ENCODE peak calls at places on chromosomes 16 and 17, in nine cellular contexts. One of them, this sample, is unnamed.

GRCh38 chr17:80984749-80985148 is 6.9 kb upstream of the CHMP6 start:
- DNase-seq in occipital lobe: no peak
- DNase-seq in ureter: no peak
- DNase-seq in mucosa of gallbladder: peak
- DNase-seq in activated T-helper 1 cell treated with anti-CD3 and anti-CD28 coated beads, Interleukin-2, amount 50 U/mL, for 16 hours: no peak
- DNase-seq in stromal cell of bone marrow: peak
- DNase-seq in NCI-H146: no peak
- DNase-seq in iPS DF 19.7: peak
- DNase-seq in cardiac fibroblast: peak
- DNase-seq in this sample: peak

GRCh38 chr16:22614271-22614947 is 103.7 kb downstream of the NPIPB5 start:
- DNase-seq in occipital lobe: no peak
- DNase-seq in ureter: no peak
- DNase-seq in mucosa of gallbladder: peak
- DNase-seq in activated T-helper 1 cell treated with anti-CD3 and anti-CD28 coated beads, Interleukin-2, amount 50 U/mL, for 16 hours: no peak
- DNase-seq in stromal cell of bone marrow: no peak
- DNase-seq in NCI-H146: no peak
- DNase-seq in iPS DF 19.7: no peak
- DNase-seq in cardiac fibroblast: no peak
- DNase-seq in this sample: peak

GRCh38 chr17:69733171-69734014 is 318.9 kb downstream of the MAP2K6 start:
- DNase-seq in occipital lobe: no peak
- DNase-seq in ureter: peak
- DNase-seq in mucosa of gallbladder: no peak
- DNase-seq in activated T-helper 1 cell treated with anti-CD3 and anti-CD28 coated beads, Interleukin-2, amount 50 U/mL, for 16 hours: no peak
- DNase-seq in stromal cell of bone marrow: peak
- DNase-seq in NCI-H146: no peak
- DNase-seq in iPS DF 19.7: no peak
- DNase-seq in cardiac fibroblast: peak
- DNase-seq in this sample: peak

GRCh38 chr16:84502075-84502474 is 2.4 kb downstream of the MEAK7 start:
- DNase-seq in occipital lobe: no peak
- DNase-seq in ureter: no peak
- DNase-seq in mucosa of gallbladder: no peak
- DNase-seq in activated T-helper 1 cell treated with anti-CD3 and anti-CD28 coated beads, Interleukin-2, amount 50 U/mL, for 16 hours: no peak
- DNase-seq in stromal cell of bone marrow: no peak
- DNase-seq in NCI-H146: no peak
- DNase-seq in iPS DF 19.7: no peak
- DNase-seq in cardiac fibroblast: no peak
- DNase-seq in this sample: no peak

GRCh38 chr17:76506408-76507328 is 5.4 kb upstream of the RHBDF2 start:
- DNase-seq in occipital lobe: peak
- DNase-seq in ureter: peak
- DNase-seq in mucosa of gallbladder: peak
- DNase-seq in activated T-helper 1 cell treated with anti-CD3 and anti-CD28 coated beads, Interleukin-2, amount 50 U/mL, for 16 hours: peak
- DNase-seq in stromal cell of bone marrow: no peak
- DNase-seq in NCI-H146: peak
- DNase-seq in iPS DF 19.7: no peak
- DNase-seq in cardiac fibroblast: peak
- DNase-seq in this sample: peak

GRCh38 chr17:45410144-45411091 is 22.3 kb downstream of the ARHGAP27 start:
- DNase-seq in occipital lobe: no peak
- DNase-seq in ureter: no peak
- DNase-seq in mucosa of gallbladder: no peak
- DNase-seq in activated T-helper 1 cell treated with anti-CD3 and anti-CD28 coated beads, Interleukin-2, amount 50 U/mL, for 16 hours: peak
- DNase-seq in stromal cell of bone marrow: no peak
- DNase-seq in NCI-H146: no peak
- DNase-seq in iPS DF 19.7: no peak
- DNase-seq in cardiac fibroblast: no peak
- DNase-seq in this sample: no peak

GRCh38 chr16:85523602-85524364 is 89.3 kb upstream of the GSE1 start:
- DNase-seq in occipital lobe: no peak
- DNase-seq in ureter: no peak
- DNase-seq in mucosa of gallbladder: no peak
- DNase-seq in activated T-helper 1 cell treated with anti-CD3 and anti-CD28 coated beads, Interleukin-2, amount 50 U/mL, for 16 hours: no peak
- DNase-seq in stromal cell of bone marrow: no peak
- DNase-seq in NCI-H146: peak
- DNase-seq in iPS DF 19.7: no peak
- DNase-seq in cardiac fibroblast: peak
- DNase-seq in this sample: peak

GRCh38 chr17:11986939-11987329 is 10.3 kb downstream of the ZNF18 start:
- DNase-seq in occipital lobe: no peak
- DNase-seq in ureter: no peak
- DNase-seq in mucosa of gallbladder: no peak
- DNase-seq in activated T-helper 1 cell treated with anti-CD3 and anti-CD28 coated beads, Interleukin-2, amount 50 U/mL, for 16 hours: no peak
- DNase-seq in stromal cell of bone marrow: no peak
- DNase-seq in NCI-H146: peak
- DNase-seq in iPS DF 19.7: no peak
- DNase-seq in cardiac fibroblast: peak
- DNase-seq in this sample: peak

GRCh38 chr16:67150058-67150832 is 553 bp downstream of the B3GNT9 start:
- DNase-seq in occipital lobe: no peak
- DNase-seq in ureter: no peak
- DNase-seq in mucosa of gallbladder: no peak
- DNase-seq in activated T-helper 1 cell treated with anti-CD3 and anti-CD28 coated beads, Interleukin-2, amount 50 U/mL, for 16 hours: no peak
- DNase-seq in stromal cell of bone marrow: no peak
- DNase-seq in NCI-H146: peak
- DNase-seq in iPS DF 19.7: no peak
- DNase-seq in cardiac fibroblast: peak
- DNase-seq in this sample: peak

GRCh38 chr17:62702746-62703268 is 75.3 kb downstream of the MRC2 start:
- DNase-seq in occipital lobe: no peak
- DNase-seq in ureter: no peak
- DNase-seq in mucosa of gallbladder: no peak
- DNase-seq in activated T-helper 1 cell treated with anti-CD3 and anti-CD28 coated beads, Interleukin-2, amount 50 U/mL, for 16 hours: no peak
- DNase-seq in stromal cell of bone marrow: no peak
- DNase-seq in NCI-H146: no peak
- DNase-seq in iPS DF 19.7: no peak
- DNase-seq in cardiac fibroblast: no peak
- DNase-seq in this sample: no peak

GRCh38 chr16:19410435-19411153 is 7.1 kb upstream of the TMC5 start:
- DNase-seq in occipital lobe: no peak
- DNase-seq in ureter: peak
- DNase-seq in mucosa of gallbladder: no peak
- DNase-seq in activated T-helper 1 cell treated with anti-CD3 and anti-CD28 coated beads, Interleukin-2, amount 50 U/mL, for 16 hours: no peak
- DNase-seq in stromal cell of bone marrow: no peak
- DNase-seq in NCI-H146: peak
- DNase-seq in iPS DF 19.7: peak
- DNase-seq in cardiac fibroblast: no peak
- DNase-seq in this sample: no peak

GRCh38 chr17:43360376-43360738 is 38.4 kb upstream of the ARL4D start:
- DNase-seq in occipital lobe: no peak
- DNase-seq in ureter: no peak
- DNase-seq in mucosa of gallbladder: peak
- DNase-seq in activated T-helper 1 cell treated with anti-CD3 and anti-CD28 coated beads, Interleukin-2, amount 50 U/mL, for 16 hours: peak
- DNase-seq in stromal cell of bone marrow: peak
- DNase-seq in NCI-H146: peak
- DNase-seq in iPS DF 19.7: no peak
- DNase-seq in cardiac fibroblast: peak
- DNase-seq in this sample: peak

GRCh38 chr16:81537721-81538561 is 93.3 kb downstream of the CMIP start:
- DNase-seq in occipital lobe: no peak
- DNase-seq in ureter: no peak
- DNase-seq in mucosa of gallbladder: no peak
- DNase-seq in activated T-helper 1 cell treated with anti-CD3 and anti-CD28 coated beads, Interleukin-2, amount 50 U/mL, for 16 hours: no peak
- DNase-seq in stromal cell of bone marrow: peak
- DNase-seq in NCI-H146: no peak
- DNase-seq in iPS DF 19.7: no peak
- DNase-seq in cardiac fibroblast: peak
- DNase-seq in this sample: no peak

GRCh38 chr16:11328172-11329079 is 16.8 kb upstream of the RMI2 start:
- DNase-seq in occipital lobe: no peak
- DNase-seq in ureter: peak
- DNase-seq in mucosa of gallbladder: peak
- DNase-seq in activated T-helper 1 cell treated with anti-CD3 and anti-CD28 coated beads, Interleukin-2, amount 50 U/mL, for 16 hours: peak
- DNase-seq in stromal cell of bone marrow: peak
- DNase-seq in NCI-H146: no peak
- DNase-seq in iPS DF 19.7: peak
- DNase-seq in cardiac fibroblast: peak
- DNase-seq in this sample: peak

GRCh38 chr17:64614266-64615011 is 47.7 kb downstream of the SMURF2 start:
- DNase-seq in occipital lobe: no peak
- DNase-seq in ureter: no peak
- DNase-seq in mucosa of gallbladder: no peak
- DNase-seq in activated T-helper 1 cell treated with anti-CD3 and anti-CD28 coated beads, Interleukin-2, amount 50 U/mL, for 16 hours: no peak
- DNase-seq in stromal cell of bone marrow: no peak
- DNase-seq in NCI-H146: no peak
- DNase-seq in iPS DF 19.7: no peak
- DNase-seq in cardiac fibroblast: no peak
- DNase-seq in this sample: no peak

GRCh38 chr16:56477096-56477878 is 25.9 kb downstream of the OGFOD1 start:
- DNase-seq in occipital lobe: no peak
- DNase-seq in ureter: no peak
- DNase-seq in mucosa of gallbladder: no peak
- DNase-seq in activated T-helper 1 cell treated with anti-CD3 and anti-CD28 coated beads, Interleukin-2, amount 50 U/mL, for 16 hours: no peak
- DNase-seq in stromal cell of bone marrow: peak
- DNase-seq in NCI-H146: no peak
- DNase-seq in iPS DF 19.7: no peak
- DNase-seq in cardiac fibroblast: peak
- DNase-seq in this sample: peak

GRCh38 chr16:11554054-11554453 is 32.7 kb downstream of the LITAF start:
- DNase-seq in occipital lobe: no peak
- DNase-seq in ureter: no peak
- DNase-seq in mucosa of gallbladder: no peak
- DNase-seq in activated T-helper 1 cell treated with anti-CD3 and anti-CD28 coated beads, Interleukin-2, amount 50 U/mL, for 16 hours: no peak
- DNase-seq in stromal cell of bone marrow: no peak
- DNase-seq in NCI-H146: no peak
- DNase-seq in iPS DF 19.7: no peak
- DNase-seq in cardiac fibroblast: no peak
- DNase-seq in this sample: no peak

GRCh38 chr17:55391244-55391757 is 30.3 kb downstream of the MMD start:
- DNase-seq in occipital lobe: peak
- DNase-seq in ureter: no peak
- DNase-seq in mucosa of gallbladder: no peak
- DNase-seq in activated T-helper 1 cell treated with anti-CD3 and anti-CD28 coated beads, Interleukin-2, amount 50 U/mL, for 16 hours: no peak
- DNase-seq in stromal cell of bone marrow: no peak
- DNase-seq in NCI-H146: no peak
- DNase-seq in iPS DF 19.7: no peak
- DNase-seq in cardiac fibroblast: no peak
- DNase-seq in this sample: no peak

GRCh38 chr17:34997355-34997862 is 17.1 kb downstream of the LIG3 start:
- DNase-seq in occipital lobe: no peak
- DNase-seq in ureter: peak
- DNase-seq in mucosa of gallbladder: peak
- DNase-seq in activated T-helper 1 cell treated with anti-CD3 and anti-CD28 coated beads, Interleukin-2, amount 50 U/mL, for 16 hours: no peak
- DNase-seq in stromal cell of bone marrow: peak
- DNase-seq in NCI-H146: no peak
- DNase-seq in iPS DF 19.7: no peak
- DNase-seq in cardiac fibroblast: peak
- DNase-seq in this sample: peak

GRCh38 chr17:40819528-40820125 is 2.8 kb downstream of the KRT10 start:
- DNase-seq in occipital lobe: no peak
- DNase-seq in ureter: no peak
- DNase-seq in mucosa of gallbladder: no peak
- DNase-seq in activated T-helper 1 cell treated with anti-CD3 and anti-CD28 coated beads, Interleukin-2, amount 50 U/mL, for 16 hours: no peak
- DNase-seq in stromal cell of bone marrow: no peak
- DNase-seq in NCI-H146: no peak
- DNase-seq in iPS DF 19.7: no peak
- DNase-seq in cardiac fibroblast: peak
- DNase-seq in this sample: peak

GRCh38 chr17:78133971-78134898 is 3.7 kb downstream of the TMC8 start:
- DNase-seq in occipital lobe: no peak
- DNase-seq in ureter: no peak
- DNase-seq in mucosa of gallbladder: peak
- DNase-seq in activated T-helper 1 cell treated with anti-CD3 and anti-CD28 coated beads, Interleukin-2, amount 50 U/mL, for 16 hours: peak
- DNase-seq in stromal cell of bone marrow: no peak
- DNase-seq in NCI-H146: peak
- DNase-seq in iPS DF 19.7: peak
- DNase-seq in cardiac fibroblast: peak
- DNase-seq in this sample: peak

GRCh38 chr16:53549970-53550406 is 47.0 kb upstream of the AKTIP start:
- DNase-seq in occipital lobe: peak
- DNase-seq in ureter: peak
- DNase-seq in mucosa of gallbladder: peak
- DNase-seq in activated T-helper 1 cell treated with anti-CD3 and anti-CD28 coated beads, Interleukin-2, amount 50 U/mL, for 16 hours: no peak
- DNase-seq in stromal cell of bone marrow: peak
- DNase-seq in NCI-H146: peak
- DNase-seq in iPS DF 19.7: peak
- DNase-seq in cardiac fibroblast: peak
- DNase-seq in this sample: peak

GRCh38 chr16:16005725-16006124 is 56.3 kb downstream of the ABCC1 start:
- DNase-seq in occipital lobe: no peak
- DNase-seq in ureter: no peak
- DNase-seq in mucosa of gallbladder: no peak
- DNase-seq in activated T-helper 1 cell treated with anti-CD3 and anti-CD28 coated beads, Interleukin-2, amount 50 U/mL, for 16 hours: no peak
- DNase-seq in stromal cell of bone marrow: no peak
- DNase-seq in NCI-H146: no peak
- DNase-seq in iPS DF 19.7: no peak
- DNase-seq in cardiac fibroblast: no peak
- DNase-seq in this sample: peak

GRCh38 chr17:62892870-62893338 is 73.1 kb upstream of the TANC2 start:
- DNase-seq in occipital lobe: no peak
- DNase-seq in ureter: peak
- DNase-seq in mucosa of gallbladder: peak
- DNase-seq in activated T-helper 1 cell treated with anti-CD3 and anti-CD28 coated beads, Interleukin-2, amount 50 U/mL, for 16 hours: no peak
- DNase-seq in stromal cell of bone marrow: no peak
- DNase-seq in NCI-H146: no peak
- DNase-seq in iPS DF 19.7: no peak
- DNase-seq in cardiac fibroblast: peak
- DNase-seq in this sample: peak